ENCODE peak calls at places on chromosomes 7 and 10, in six cellular contexts. One of them, this sample, is unnamed.
A peak's percentile ranks its signal among the peaks of the same experiment; 100 is the strongest.

GRCh38 chr10:48625013-48625412 is 20.1 kb upstream of the ARHGAP22 start:
- DNase-seq in left ventricle myocardium inferior: no peak
- DNase-seq in uterus: no peak
- DNase-seq in neuronal stem cell: no peak
- DNase-seq in colonic mucosa: no peak
- DNase-seq in prostate gland: no peak
- DNase-seq in this sample: no peak

GRCh38 chr7:1867326-1867725 is 197.2 kb downstream of the ELFN1 start:
- DNase-seq in neuronal stem cell: no peak
- DNase-seq in uterus: no peak
- DNase-seq in left ventricle myocardium inferior: no peak
- DNase-seq in prostate gland: no peak
- DNase-seq in colonic mucosa: no peak
- DNase-seq in this sample: no peak

GRCh38 chr7:102942883-102943261 is 30.1 kb downstream of the LRRC17 start:
- DNase-seq in neuronal stem cell: no peak
- DNase-seq in uterus: no peak
- DNase-seq in prostate gland: no peak
- DNase-seq in colonic mucosa: no peak
- DNase-seq in left ventricle myocardium inferior: no peak
- DNase-seq in this sample: no peak

GRCh38 chr7:81327873-81328272 is 409.0 kb upstream of the SEMA3C start:
- DNase-seq in left ventricle myocardium inferior: no peak
- DNase-seq in prostate gland: no peak
- DNase-seq in colonic mucosa: no peak
- DNase-seq in neuronal stem cell: no peak
- DNase-seq in uterus: no peak
- DNase-seq in this sample: no peak

GRCh38 chr7:118259115-118259514 is 34.6 kb downstream of the ANKRD7 start:
- DNase-seq in neuronal stem cell: no peak
- DNase-seq in uterus: no peak
- DNase-seq in prostate gland: no peak
- DNase-seq in left ventricle myocardium inferior: no peak
- DNase-seq in colonic mucosa: no peak
- DNase-seq in this sample: no peak

GRCh38 chr7:112009081-112009480 is 197.1 kb downstream of the DOCK4 start:
- DNase-seq in prostate gland: no peak
- DNase-seq in neuronal stem cell: no peak
- DNase-seq in left ventricle myocardium inferior: no peak
- DNase-seq in uterus: no peak
- DNase-seq in colonic mucosa: no peak
- DNase-seq in this sample: no peak

GRCh38 chr10:46787321-46787615 is 124.0 kb upstream of the PTPN20 start:
- DNase-seq in left ventricle myocardium inferior: no peak
- DNase-seq in uterus: no peak
- DNase-seq in prostate gland: peak; percentile 13
- DNase-seq in colonic mucosa: peak; percentile 33
- DNase-seq in neuronal stem cell: no peak
- DNase-seq in this sample: peak; percentile 56

GRCh38 chr7:55464422-55464821 is 99.3 kb downstream of the LANCL2 start:
- DNase-seq in prostate gland: no peak
- DNase-seq in colonic mucosa: no peak
- DNase-seq in uterus: no peak
- DNase-seq in left ventricle myocardium inferior: no peak
- DNase-seq in neuronal stem cell: no peak
- DNase-seq in this sample: no peak

GRCh38 chr7:143490719-143491306 is 13.1 kb downstream of the TAS2R41 start:
- DNase-seq in uterus: no peak
- DNase-seq in colonic mucosa: peak; percentile 39
- DNase-seq in prostate gland: no peak
- DNase-seq in left ventricle myocardium inferior: no peak
- DNase-seq in neuronal stem cell: no peak
- DNase-seq in this sample: no peak

GRCh38 chr10:87092356-87092860 is 2.2 kb downstream of the GLUD1 start:
- DNase-seq in left ventricle myocardium inferior: no peak
- DNase-seq in neuronal stem cell: no peak
- DNase-seq in prostate gland: peak; percentile 44
- DNase-seq in colonic mucosa: no peak
- DNase-seq in uterus: no peak
- DNase-seq in this sample: no peak

GRCh38 chr7:98701372-98701771 is 84.3 kb downstream of the NPTX2 start:
- DNase-seq in prostate gland: no peak
- DNase-seq in colonic mucosa: no peak
- DNase-seq in neuronal stem cell: no peak
- DNase-seq in uterus: no peak
- DNase-seq in left ventricle myocardium inferior: no peak
- DNase-seq in this sample: no peak

GRCh38 chr7:27784399-27785053 is 44.6 kb downstream of the TAX1BP1 start:
- DNase-seq in neuronal stem cell: peak; percentile 14
- DNase-seq in prostate gland: no peak
- DNase-seq in left ventricle myocardium inferior: no peak
- DNase-seq in uterus: no peak
- DNase-seq in colonic mucosa: peak; percentile 27
- DNase-seq in this sample: no peak

GRCh38 chr10:108275895-108276685 is 1111.6 kb upstream of the SORCS1 start:
- DNase-seq in uterus: no peak
- DNase-seq in left ventricle myocardium inferior: no peak
- DNase-seq in prostate gland: no peak
- DNase-seq in colonic mucosa: no peak
- DNase-seq in neuronal stem cell: no peak
- DNase-seq in this sample: no peak

GRCh38 chr10:78630944-78631838 is 437.6 kb upstream of the ZMIZ1 start:
- DNase-seq in uterus: no peak
- DNase-seq in left ventricle myocardium inferior: peak; percentile 44
- DNase-seq in neuronal stem cell: no peak
- DNase-seq in colonic mucosa: no peak
- DNase-seq in prostate gland: no peak
- DNase-seq in this sample: no peak

GRCh38 chr7:37784015-37784414 is 64.4 kb upstream of the NME8 start:
- DNase-seq in prostate gland: no peak
- DNase-seq in left ventricle myocardium inferior: no peak
- DNase-seq in neuronal stem cell: no peak
- DNase-seq in colonic mucosa: no peak
- DNase-seq in uterus: no peak
- DNase-seq in this sample: no peak

GRCh38 chr10:72784551-72785421 is 92.8 kb downstream of the MCU start:
- DNase-seq in prostate gland: peak; percentile 36
- DNase-seq in uterus: peak; percentile 69
- DNase-seq in left ventricle myocardium inferior: peak; percentile 40
- DNase-seq in colonic mucosa: peak; percentile 36
- DNase-seq in neuronal stem cell: peak; percentile 63
- DNase-seq in this sample: peak; percentile 57

GRCh38 chr7:84712326-84712725 is 474.5 kb downstream of the SEMA3D start:
- DNase-seq in uterus: no peak
- DNase-seq in left ventricle myocardium inferior: no peak
- DNase-seq in colonic mucosa: no peak
- DNase-seq in prostate gland: no peak
- DNase-seq in neuronal stem cell: no peak
- DNase-seq in this sample: no peak

GRCh38 chr10:93874309-93875031 is 19.3 kb upstream of the SLC35G1 start:
- DNase-seq in prostate gland: no peak
- DNase-seq in left ventricle myocardium inferior: no peak
- DNase-seq in colonic mucosa: no peak
- DNase-seq in neuronal stem cell: no peak
- DNase-seq in uterus: no peak
- DNase-seq in this sample: no peak

GRCh38 chr10:88482220-88482619 is 100.9 kb downstream of the RNLS start:
- DNase-seq in colonic mucosa: no peak
- DNase-seq in uterus: no peak
- DNase-seq in left ventricle myocardium inferior: no peak
- DNase-seq in prostate gland: no peak
- DNase-seq in neuronal stem cell: no peak
- DNase-seq in this sample: no peak

GRCh38 chr10:104018471-104018870 is 51.5 kb downstream of the SLK start:
- DNase-seq in colonic mucosa: no peak
- DNase-seq in neuronal stem cell: no peak
- DNase-seq in prostate gland: no peak
- DNase-seq in left ventricle myocardium inferior: no peak
- DNase-seq in uterus: no peak
- DNase-seq in this sample: no peak

GRCh38 chr7:27183682-27184341 is 1.2 kb downstream of the HOXA11 start:
- DNase-seq in uterus: peak; percentile 22
- DNase-seq in left ventricle myocardium inferior: no peak
- DNase-seq in prostate gland: no peak
- DNase-seq in neuronal stem cell: no peak
- DNase-seq in colonic mucosa: no peak
- DNase-seq in this sample: peak; percentile 14

GRCh38 chr10:71234970-71235681 is 22.8 kb downstream of the UNC5B start:
- DNase-seq in prostate gland: no peak
- DNase-seq in neuronal stem cell: no peak
- DNase-seq in left ventricle myocardium inferior: peak; percentile 81
- DNase-seq in colonic mucosa: no peak
- DNase-seq in uterus: peak; percentile 79
- DNase-seq in this sample: no peak

GRCh38 chr10:71232089-71232998 is 20.0 kb downstream of the UNC5B start:
- DNase-seq in left ventricle myocardium inferior: peak; percentile 84
- DNase-seq in prostate gland: peak; percentile 84
- DNase-seq in colonic mucosa: no peak
- DNase-seq in neuronal stem cell: no peak
- DNase-seq in uterus: peak; percentile 78
- DNase-seq in this sample: peak; percentile 84

GRCh38 chr10:71233491-71233892 is 21.1 kb downstream of the UNC5B start:
- DNase-seq in left ventricle myocardium inferior: peak; percentile 10
- DNase-seq in neuronal stem cell: no peak
- DNase-seq in colonic mucosa: no peak
- DNase-seq in uterus: no peak
- DNase-seq in prostate gland: no peak
- DNase-seq in this sample: no peak

GRCh38 chr10:71235808-71236207 is 23.4 kb downstream of the UNC5B start:
- DNase-seq in colonic mucosa: no peak
- DNase-seq in left ventricle myocardium inferior: no peak
- DNase-seq in prostate gland: no peak
- DNase-seq in neuronal stem cell: no peak
- DNase-seq in uterus: no peak
- DNase-seq in this sample: no peak

DNA sequence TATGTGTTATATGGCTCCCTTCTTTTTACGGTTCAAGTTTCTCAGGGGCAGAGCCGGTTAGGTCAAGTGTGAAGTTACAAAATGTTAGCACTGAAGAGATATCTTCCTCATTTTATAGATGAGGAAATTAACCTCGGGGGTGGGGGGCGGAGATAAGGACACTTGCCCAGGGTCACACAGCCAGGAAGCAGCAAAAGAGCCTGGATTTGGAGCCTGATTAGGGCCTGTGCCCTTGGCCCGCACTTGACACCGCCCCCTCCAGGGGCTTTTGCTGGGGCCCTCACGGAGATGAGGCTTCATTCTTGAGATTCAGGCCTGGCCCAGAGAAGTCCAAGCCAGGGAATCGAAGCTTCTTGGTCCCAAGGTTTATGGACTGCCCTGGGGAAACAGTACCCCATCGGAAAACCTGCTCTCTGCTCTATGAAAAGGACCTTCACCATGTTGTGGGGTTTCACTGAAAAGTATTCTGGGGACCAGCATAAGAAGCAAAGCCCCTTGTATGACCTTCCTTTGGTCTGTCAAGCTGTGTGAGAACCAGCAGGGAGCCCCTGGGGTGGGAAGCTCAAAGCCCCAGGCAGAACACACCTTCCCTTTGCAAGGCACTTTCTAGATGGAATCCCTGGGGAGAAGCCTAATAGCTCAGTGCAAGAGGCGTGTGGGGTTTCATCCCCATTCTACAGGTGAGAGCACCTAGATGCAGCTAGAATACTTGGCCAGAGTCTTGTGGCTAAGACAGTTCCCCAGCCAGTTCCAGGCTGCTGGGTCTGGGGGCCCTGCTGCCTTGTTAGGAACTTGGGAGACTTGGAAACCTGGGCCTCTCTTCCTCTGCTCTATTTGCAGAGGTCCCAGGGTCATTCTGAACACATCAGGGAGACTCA is 21.9 kb downstream of the UNC5B start:
- DNase-seq in prostate gland: no peak
- DNase-seq in neuronal stem cell: no peak
- DNase-seq in uterus: no peak
- DNase-seq in colonic mucosa: no peak
- DNase-seq in left ventricle myocardium inferior: peak; percentile 19
- DNase-seq in this sample: no peak
- H3K27ac ChIP-seq in prostate gland: peak overlapping the region; percentile 29
- H3K27ac ChIP-seq in neuronal stem cell: no peak overlapping the region
- H3K27ac ChIP-seq in uterus: peak overlapping the region; percentile 34
- H3K27ac ChIP-seq in colonic mucosa: no peak overlapping the region
- H3K27ac ChIP-seq in left ventricle myocardium inferior: peak overlapping the region; percentile 80
- H3K27ac ChIP-seq in this sample: peak overlapping the region; percentile 87

DNA sequence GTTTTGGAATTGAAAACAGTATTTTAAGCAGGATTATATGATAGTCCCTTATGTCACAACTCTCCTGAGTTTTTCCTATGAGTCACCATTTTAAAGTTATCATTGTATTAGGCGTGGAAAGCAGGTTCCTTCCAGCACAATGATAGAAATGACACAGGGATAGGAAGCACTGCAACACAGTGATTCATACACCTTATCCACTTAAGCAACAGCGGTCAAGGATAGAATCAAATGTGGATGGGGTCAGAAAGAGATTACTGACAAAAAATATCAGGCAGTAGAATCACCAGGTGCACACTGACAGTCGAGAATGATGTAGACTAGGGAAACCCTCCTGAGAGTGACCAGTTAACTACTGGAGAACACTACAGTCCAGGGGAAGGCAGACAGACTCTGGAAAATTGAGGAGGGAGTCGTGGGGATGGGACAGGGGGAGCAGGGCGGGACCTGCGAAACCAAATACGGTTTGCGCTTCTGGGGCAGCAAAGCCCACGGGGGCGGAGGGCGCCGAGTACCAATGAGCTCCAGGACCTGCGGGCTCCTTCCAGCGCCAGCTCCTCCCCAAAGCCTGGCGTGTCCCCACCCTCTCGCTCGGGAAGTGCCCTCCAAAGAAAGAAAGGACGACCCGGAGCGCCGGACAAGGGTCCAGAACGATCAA is 479 bp downstream of the PNPLA8 start:
- DNase-seq in neuronal stem cell: no peak
- DNase-seq in uterus: no peak
- DNase-seq in left ventricle myocardium inferior: peak; percentile 86
- DNase-seq in colonic mucosa: peak; percentile 84
- DNase-seq in prostate gland: no peak
- DNase-seq in this sample: no peak
- H3K4me1 ChIP-seq in neuronal stem cell: peaks cover 6% of the 10 kb centered on the region
- H3K4me1 ChIP-seq in uterus: peaks cover 12% of the 10 kb centered on the region
- H3K4me1 ChIP-seq in left ventricle myocardium inferior: peaks cover 60% of the 10 kb centered on the region
- H3K4me1 ChIP-seq in colonic mucosa: no peaks in the 10 kb centered on the region
- H3K4me1 ChIP-seq in prostate gland: no peaks in the 10 kb centered on the region
- H3K4me1 ChIP-seq in this sample: peaks cover 45% of the 10 kb centered on the region

GRCh38 chr7:113085781-113086390 is 741 bp downstream of the GPR85 start:
- DNase-seq in neuronal stem cell: no peak
- DNase-seq in left ventricle myocardium inferior: no peak
- DNase-seq in colonic mucosa: no peak
- DNase-seq in uterus: no peak
- DNase-seq in prostate gland: no peak
- DNase-seq in this sample: no peak
- H3K4me3 ChIP-seq in neuronal stem cell: peak overlapping the region; percentile 37
- H3K4me3 ChIP-seq in left ventricle myocardium inferior: peak overlapping the region; percentile 67
- H3K4me3 ChIP-seq in colonic mucosa: no peak overlapping the region
- H3K4me3 ChIP-seq in uterus: peak overlapping the region; percentile 38
- H3K4me3 ChIP-seq in prostate gland: peak overlapping the region; percentile 0
- H3K4me3 ChIP-seq in this sample: no peak overlapping the region

DNA sequence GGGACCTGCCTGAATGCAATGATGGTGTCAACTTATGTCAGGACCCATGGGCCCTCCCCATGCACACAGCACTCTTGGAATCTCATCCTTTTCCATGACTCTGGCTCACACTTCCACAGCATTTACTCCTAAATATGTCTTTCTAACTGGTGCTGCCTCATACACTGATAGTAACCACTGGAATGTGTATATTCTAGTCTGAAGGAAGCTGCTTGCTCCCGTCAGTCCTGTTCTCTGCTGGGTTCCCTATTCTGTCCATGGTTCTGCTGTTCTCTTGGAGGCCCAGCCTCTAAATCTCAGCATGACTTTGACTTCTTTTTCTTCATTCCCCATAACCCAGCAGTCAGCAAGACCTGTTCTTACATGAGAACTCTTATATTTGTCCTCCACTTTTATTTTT is 1055.1 kb downstream of the KCNMA1 start:
- DNase-seq in uterus: no peak
- DNase-seq in prostate gland: no peak
- DNase-seq in neuronal stem cell: no peak
- DNase-seq in left ventricle myocardium inferior: no peak
- DNase-seq in colonic mucosa: no peak
- DNase-seq in this sample: no peak
- H3K27ac ChIP-seq in uterus: no peak overlapping the region
- H3K27ac ChIP-seq in prostate gland: no peak overlapping the region
- H3K27ac ChIP-seq in neuronal stem cell: no peak overlapping the region
- H3K27ac ChIP-seq in left ventricle myocardium inferior: no peak overlapping the region
- H3K27ac ChIP-seq in colonic mucosa: no peak overlapping the region
- H3K27ac ChIP-seq in this sample: no peak overlapping the region

This sample was measured in adrenal gland.